ENCODE peak calls at places on chromosomes 3 and 15, in seven cellular contexts. One of them, this sample, is unnamed.

GRCh38 chr3:55292360-55292759 is 194.7 kb downstream of the WNT5A start:
- DNase-seq in HCT116: no peak
- DNase-seq in PC-3: no peak
- DNase-seq in sigmoid colon: no peak
- DNase-seq in lung: no peak
- DNase-seq in CD8-positive, alpha-beta T cell: no peak
- DNase-seq in IMR-90: no peak
- DNase-seq in this sample: no peak

GRCh38 chr3:74824366-74824765 is 209.9 kb upstream of the CNTN3 start:
- DNase-seq in lung: no peak
- DNase-seq in HCT116: no peak
- DNase-seq in CD8-positive, alpha-beta T cell: no peak
- DNase-seq in sigmoid colon: no peak
- DNase-seq in IMR-90: no peak
- DNase-seq in PC-3: no peak
- DNase-seq in this sample: no peak

GRCh38 chr3:25493786-25494185 is 65.7 kb downstream of the RARB start:
- DNase-seq in PC-3: peak; percentile 7
- DNase-seq in IMR-90: peak; percentile 61
- DNase-seq in CD8-positive, alpha-beta T cell: no peak
- DNase-seq in HCT116: no peak
- DNase-seq in lung: no peak
- DNase-seq in sigmoid colon: no peak
- DNase-seq in this sample: no peak

GRCh38 chr3:178393833-178394232 is 142.4 kb upstream of the KCNMB2 start:
- DNase-seq in sigmoid colon: no peak
- DNase-seq in CD8-positive, alpha-beta T cell: no peak
- DNase-seq in PC-3: peak; percentile 61
- DNase-seq in IMR-90: peak; percentile 85
- DNase-seq in lung: no peak
- DNase-seq in HCT116: no peak
- DNase-seq in this sample: no peak

GRCh38 chr15:78684645-78685044 is 43.6 kb upstream of the CHRNB4 start:
- DNase-seq in lung: no peak
- DNase-seq in HCT116: no peak
- DNase-seq in PC-3: peak; percentile 19
- DNase-seq in sigmoid colon: no peak
- DNase-seq in IMR-90: no peak
- DNase-seq in CD8-positive, alpha-beta T cell: no peak
- DNase-seq in this sample: no peak

GRCh38 chr3:133515127-133515526 is 58.4 kb upstream of the CDV3 start:
- DNase-seq in IMR-90: no peak
- DNase-seq in CD8-positive, alpha-beta T cell: no peak
- DNase-seq in lung: no peak
- DNase-seq in sigmoid colon: no peak
- DNase-seq in HCT116: no peak
- DNase-seq in PC-3: no peak
- DNase-seq in this sample: no peak

GRCh38 chr15:68525815-68526214 is 53.0 kb upstream of the CORO2B start:
- DNase-seq in IMR-90: no peak
- DNase-seq in lung: no peak
- DNase-seq in sigmoid colon: no peak
- DNase-seq in PC-3: no peak
- DNase-seq in CD8-positive, alpha-beta T cell: no peak
- DNase-seq in HCT116: no peak
- DNase-seq in this sample: no peak

GRCh38 chr3:109275702-109276293 is 40.5 kb downstream of the DPPA2 start:
- DNase-seq in IMR-90: peak; percentile 37
- DNase-seq in PC-3: peak; percentile 63
- DNase-seq in sigmoid colon: no peak
- DNase-seq in CD8-positive, alpha-beta T cell: no peak
- DNase-seq in lung: no peak
- DNase-seq in HCT116: peak; percentile 44
- DNase-seq in this sample: no peak

GRCh38 chr3:126850370-126851085 is 132.4 kb upstream of the PLXNA1 start:
- DNase-seq in IMR-90: peak; percentile 78
- DNase-seq in HCT116: no peak
- DNase-seq in lung: peak; percentile 46
- DNase-seq in PC-3: no peak
- DNase-seq in CD8-positive, alpha-beta T cell: no peak
- DNase-seq in sigmoid colon: peak; percentile 19
- DNase-seq in this sample: peak; percentile 47

GRCh38 chr3:158221426-158221825 is 111.5 kb downstream of the RSRC1 start:
- DNase-seq in HCT116: no peak
- DNase-seq in IMR-90: peak; percentile 46
- DNase-seq in lung: no peak
- DNase-seq in PC-3: peak; percentile 32
- DNase-seq in CD8-positive, alpha-beta T cell: no peak
- DNase-seq in sigmoid colon: no peak
- DNase-seq in this sample: no peak

GRCh38 chr15:94523873-94524272 is 292.5 kb downstream of the MCTP2 start:
- DNase-seq in lung: no peak
- DNase-seq in IMR-90: no peak
- DNase-seq in CD8-positive, alpha-beta T cell: no peak
- DNase-seq in PC-3: no peak
- DNase-seq in sigmoid colon: no peak
- DNase-seq in HCT116: no peak
- DNase-seq in this sample: no peak

GRCh38 chr3:152396867-152397266 is 128.1 kb downstream of the MBNL1 start:
- DNase-seq in sigmoid colon: no peak
- DNase-seq in lung: no peak
- DNase-seq in PC-3: no peak
- DNase-seq in CD8-positive, alpha-beta T cell: no peak
- DNase-seq in HCT116: no peak
- DNase-seq in IMR-90: no peak
- DNase-seq in this sample: no peak

GRCh38 chr3:32296251-32297204 is 58.0 kb downstream of the CMTM8 start:
- DNase-seq in lung: peak; percentile 54
- DNase-seq in CD8-positive, alpha-beta T cell: peak; percentile 31
- DNase-seq in sigmoid colon: peak; percentile 76
- DNase-seq in PC-3: peak; percentile 73
- DNase-seq in IMR-90: peak; percentile 55
- DNase-seq in HCT116: peak; percentile 52
- DNase-seq in this sample: no peak

GRCh38 chr3:125186261-125186770 is 26.2 kb downstream of the SLC12A8 start:
- DNase-seq in lung: no peak
- DNase-seq in sigmoid colon: no peak
- DNase-seq in HCT116: no peak
- DNase-seq in IMR-90: peak; percentile 71
- DNase-seq in CD8-positive, alpha-beta T cell: no peak
- DNase-seq in PC-3: no peak
- DNase-seq in this sample: no peak

GRCh38 chr3:157700405-157700804 is 197.2 kb upstream of the VEPH1 start:
- DNase-seq in sigmoid colon: no peak
- DNase-seq in IMR-90: peak; percentile 1
- DNase-seq in HCT116: peak; percentile 1
- DNase-seq in PC-3: peak; percentile 26
- DNase-seq in lung: no peak
- DNase-seq in CD8-positive, alpha-beta T cell: no peak
- DNase-seq in this sample: no peak

GRCh38 chr3:119497824-119498187 is 541 bp upstream of the TIMMDC1 start:
- DNase-seq in lung: peak; percentile 31
- DNase-seq in CD8-positive, alpha-beta T cell: no peak
- DNase-seq in IMR-90: peak; percentile 21
- DNase-seq in sigmoid colon: no peak
- DNase-seq in PC-3: peak; percentile 38
- DNase-seq in HCT116: no peak
- DNase-seq in this sample: no peak

GRCh38 chr3:151379083-151379734 is 5.3 kb downstream of the P2RY12 start:
- DNase-seq in HCT116: peak; percentile 10
- DNase-seq in sigmoid colon: no peak
- DNase-seq in CD8-positive, alpha-beta T cell: no peak
- DNase-seq in IMR-90: no peak
- DNase-seq in lung: no peak
- DNase-seq in PC-3: peak; percentile 57
- DNase-seq in this sample: no peak

GRCh38 chr15:66240240-66240842 is 13.2 kb downstream of the MEGF11 start:
- DNase-seq in IMR-90: no peak
- DNase-seq in CD8-positive, alpha-beta T cell: no peak
- DNase-seq in HCT116: no peak
- DNase-seq in lung: no peak
- DNase-seq in sigmoid colon: no peak
- DNase-seq in PC-3: no peak
- DNase-seq in this sample: no peak

GRCh38 chr3:50608278-50608677 is 3.3 kb downstream of the CISH start:
- DNase-seq in PC-3: no peak
- DNase-seq in IMR-90: no peak
- DNase-seq in HCT116: no peak
- DNase-seq in lung: no peak
- DNase-seq in CD8-positive, alpha-beta T cell: no peak
- DNase-seq in sigmoid colon: no peak
- DNase-seq in this sample: no peak

GRCh38 chr3:50604628-50605588 is 6.7 kb downstream of the CISH start:
- DNase-seq in PC-3: no peak
- DNase-seq in HCT116: no peak
- DNase-seq in sigmoid colon: no peak
- DNase-seq in lung: no peak
- DNase-seq in CD8-positive, alpha-beta T cell: no peak
- DNase-seq in IMR-90: no peak
- DNase-seq in this sample: no peak

GRCh38 chr3:50607271-50608091 is 4.1 kb downstream of the CISH start:
- DNase-seq in lung: no peak
- DNase-seq in CD8-positive, alpha-beta T cell: no peak
- DNase-seq in IMR-90: no peak
- DNase-seq in HCT116: no peak
- DNase-seq in PC-3: no peak
- DNase-seq in sigmoid colon: no peak
- DNase-seq in this sample: no peak

GRCh38 chr3:50605901-50606326 is 5.7 kb downstream of the CISH start:
- DNase-seq in CD8-positive, alpha-beta T cell: no peak
- DNase-seq in sigmoid colon: no peak
- DNase-seq in lung: no peak
- DNase-seq in IMR-90: no peak
- DNase-seq in HCT116: no peak
- DNase-seq in PC-3: no peak
- DNase-seq in this sample: no peak

GRCh38 chr3:50606596-50606995 is 5.0 kb downstream of the CISH start:
- DNase-seq in IMR-90: no peak
- DNase-seq in CD8-positive, alpha-beta T cell: peak; percentile 56
- DNase-seq in lung: no peak
- DNase-seq in HCT116: no peak
- DNase-seq in sigmoid colon: no peak
- DNase-seq in PC-3: no peak
- DNase-seq in this sample: no peak
- H3K4me1 ChIP-seq in IMR-90: peaks cover 11% of the 10 kb centered on the region
- H3K4me1 ChIP-seq in CD8-positive, alpha-beta T cell: peaks cover 73% of the 10 kb centered on the region
- H3K4me1 ChIP-seq in lung: peaks cover 59% of the 10 kb centered on the region
- H3K4me1 ChIP-seq in HCT116: peaks cover 27% of the 10 kb centered on the region
- H3K4me1 ChIP-seq in sigmoid colon: no peaks in the 10 kb centered on the region
- H3K4me1 ChIP-seq in PC-3: peaks cover 26% of the 10 kb centered on the region
- H3K4me1 ChIP-seq in this sample: peaks cover 99% of the 10 kb centered on the region

GRCh38 chr15:75656331-75656730 is 8.6 kb downstream of the SNX33 start:
- DNase-seq in PC-3: no peak
- DNase-seq in sigmoid colon: no peak
- DNase-seq in CD8-positive, alpha-beta T cell: no peak
- DNase-seq in IMR-90: no peak
- DNase-seq in HCT116: no peak
- DNase-seq in lung: no peak
- DNase-seq in this sample: no peak

GRCh38 chr15:75653347-75653913 is 5.7 kb downstream of the SNX33 start:
- DNase-seq in PC-3: no peak
- DNase-seq in HCT116: no peak
- DNase-seq in CD8-positive, alpha-beta T cell: no peak
- DNase-seq in sigmoid colon: peak; percentile 67
- DNase-seq in lung: no peak
- DNase-seq in IMR-90: no peak
- DNase-seq in this sample: no peak

GRCh38 chr15:75654201-75654907 is 6.6 kb downstream of the SNX33 start:
- DNase-seq in PC-3: no peak
- DNase-seq in lung: no peak
- DNase-seq in IMR-90: no peak
- DNase-seq in CD8-positive, alpha-beta T cell: no peak
- DNase-seq in HCT116: no peak
- DNase-seq in sigmoid colon: no peak
- DNase-seq in this sample: no peak

GRCh38 chr15:75656813-75657212 is 9.1 kb downstream of the SNX33 start:
- DNase-seq in lung: no peak
- DNase-seq in HCT116: no peak
- DNase-seq in PC-3: no peak
- DNase-seq in CD8-positive, alpha-beta T cell: no peak
- DNase-seq in IMR-90: no peak
- DNase-seq in sigmoid colon: no peak
- DNase-seq in this sample: no peak

DNA sequence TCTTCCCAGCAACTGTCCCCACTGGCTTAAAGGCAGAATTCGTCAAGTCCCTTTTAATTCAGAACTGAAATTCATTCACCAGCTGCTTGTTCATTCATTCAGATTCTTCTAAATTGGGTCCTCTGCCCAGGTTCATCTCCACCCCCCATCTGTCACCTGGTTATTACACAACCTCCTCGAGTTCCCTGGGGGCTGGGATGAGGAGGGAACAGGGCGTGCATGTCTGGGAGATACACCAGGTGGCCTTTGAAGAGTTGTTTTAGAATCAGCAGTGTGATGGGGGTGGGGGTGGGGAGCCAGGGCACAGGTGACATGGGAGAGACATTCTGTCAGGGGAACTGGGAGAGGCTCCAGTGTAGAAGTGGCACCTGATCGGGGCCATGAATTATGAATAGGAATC is 8.2 kb downstream of the SNX33 start:
- DNase-seq in lung: no peak
- DNase-seq in CD8-positive, alpha-beta T cell: no peak
- DNase-seq in PC-3: no peak
- DNase-seq in IMR-90: no peak
- DNase-seq in sigmoid colon: no peak
- DNase-seq in HCT116: no peak
- DNase-seq in this sample: no peak
- H3K4me1 ChIP-seq in lung: peaks cover 44% of the 10 kb centered on the region
- H3K4me1 ChIP-seq in CD8-positive, alpha-beta T cell: peaks cover 11% of the 10 kb centered on the region
- H3K4me1 ChIP-seq in PC-3: peaks cover 23% of the 10 kb centered on the region
- H3K4me1 ChIP-seq in IMR-90: peaks cover 35% of the 10 kb centered on the region
- H3K4me1 ChIP-seq in sigmoid colon: no peaks in the 10 kb centered on the region
- H3K4me1 ChIP-seq in HCT116: peaks cover 20% of the 10 kb centered on the region
- H3K4me1 ChIP-seq in this sample: peaks cover 91% of the 10 kb centered on the region

GRCh38 chr3:129661766-129662165 is 55.3 kb upstream of the PLXND1 start:
- DNase-seq in lung: no peak
- DNase-seq in CD8-positive, alpha-beta T cell: no peak
- DNase-seq in HCT116: no peak
- DNase-seq in IMR-90: no peak
- DNase-seq in PC-3: no peak
- DNase-seq in sigmoid colon: no peak
- DNase-seq in this sample: no peak
- H3K4me1 ChIP-seq in lung: peaks cover 3% of the 10 kb centered on the region
- H3K4me1 ChIP-seq in CD8-positive, alpha-beta T cell: no peaks in the 10 kb centered on the region
- H3K4me1 ChIP-seq in HCT116: peaks cover 93% of the 10 kb centered on the region
- H3K4me1 ChIP-seq in IMR-90: peaks cover 32% of the 10 kb centered on the region
- H3K4me1 ChIP-seq in PC-3: peaks cover 73% of the 10 kb centered on the region
- H3K4me1 ChIP-seq in sigmoid colon: no peaks in the 10 kb centered on the region
- H3K4me1 ChIP-seq in this sample: peaks cover 51% of the 10 kb centered on the region

GRCh38 chr15:40939909-40940801 is 11.0 kb downstream of the DLL4 start:
- DNase-seq in HCT116: no peak
- DNase-seq in IMR-90: no peak
- DNase-seq in CD8-positive, alpha-beta T cell: no peak
- DNase-seq in lung: no peak
- DNase-seq in sigmoid colon: no peak
- DNase-seq in PC-3: no peak
- DNase-seq in this sample: no peak
- H3K4me1 ChIP-seq in HCT116: peaks cover 17% of the 10 kb centered on the region
- H3K4me1 ChIP-seq in IMR-90: peaks cover 21% of the 10 kb centered on the region
- H3K4me1 ChIP-seq in CD8-positive, alpha-beta T cell: peaks cover 29% of the 10 kb centered on the region
- H3K4me1 ChIP-seq in lung: peaks cover 27% of the 10 kb centered on the region
- H3K4me1 ChIP-seq in sigmoid colon: no peaks in the 10 kb centered on the region
- H3K4me1 ChIP-seq in PC-3: peaks cover 29% of the 10 kb centered on the region
- H3K4me1 ChIP-seq in this sample: peaks cover 27% of the 10 kb centered on the region

GRCh38 chr15:101619615-101619865 is 32.6 kb downstream of the TM2D3 start:
- DNase-seq in CD8-positive, alpha-beta T cell: no peak
- DNase-seq in lung: no peak
- DNase-seq in IMR-90: no peak
- DNase-seq in sigmoid colon: no peak
- DNase-seq in PC-3: no peak
- DNase-seq in HCT116: no peak
- DNase-seq in this sample: no peak
- H3K4me1 ChIP-seq in CD8-positive, alpha-beta T cell: peaks cover 5% of the 10 kb centered on the region
- H3K4me1 ChIP-seq in lung: peaks cover 2% of the 10 kb centered on the region
- H3K4me1 ChIP-seq in IMR-90: peaks cover 3% of the 10 kb centered on the region
- H3K4me1 ChIP-seq in sigmoid colon: no peaks in the 10 kb centered on the region
- H3K4me1 ChIP-seq in PC-3: peaks cover 12% of the 10 kb centered on the region
- H3K4me1 ChIP-seq in HCT116: peaks cover 13% of the 10 kb centered on the region
- H3K4me1 ChIP-seq in this sample: peaks cover 14% of the 10 kb centered on the region

This sample was measured in vagina.